ENCODE peak calls at places on chromosomes 3 and 15, in seven cellular contexts. R is stimulated activated CD8-positive, alpha-beta memory T cell treated with anti-CD3 and anti-CD28 coated beads, Interleukin-7, amount 100 ng/mL, for 1 hour; X is foreskin fibroblast; C is upper lobe of left lung; M is HEK293T; T is stromal cell of bone marrow; P is cardiac fibroblast. Y is an unnamed sample.

GRCh38 chr15:99098426-99098825 is 6.5 kb upstream of the SYNM start:
- DNase-seq in X (no peak), R (no peak), C (no peak), T (no peak), P (no peak), M (no peak), Y (no peak)

GRCh38 chr3:70040386-70040785 is 40.9 kb downstream of the SAMMSON start:
- DNase-seq in M (no peak), X (no peak), P (no peak), C (no peak), T (no peak), R (no peak), Y (no peak)

GRCh38 chr3:197540961-197541377 is 14.8 kb downstream of the BDH1 start:
- DNase-seq in R (no peak), X (no peak), C (no peak), M (no peak), P (no peak), T (no peak), Y (no peak)

GRCh38 chr3:107328074-107328473 is 49.2 kb upstream of the CCDC54 start:
- DNase-seq in T (no peak), P (no peak), M (no peak), R (no peak), C (no peak), X (no peak), Y (no peak)

GRCh38 chr3:133944641-133945441 is 49.2 kb upstream of the RAB6B start:
- DNase-seq in C (no peak), X (peak; percentile 73), T (peak; percentile 43), P (peak; percentile 92), R (no peak), M (no peak), Y (peak; percentile 86)

GRCh38 chr15:67232591-67232990 is 21.9 kb downstream of the AAGAB start:
- DNase-seq in R (no peak), C (no peak), X (no peak), P (no peak), T (no peak), M (no peak), Y (no peak)

GRCh38 chr3:107662109-107662477 is 139.3 kb downstream of the BBX start:
- DNase-seq in T (peak; percentile 80), R (no peak), M (no peak), X (peak; percentile 85), C (no peak), P (peak; percentile 80), Y (no peak)

GRCh38 chr3:163548005-163548404 is 1530.3 kb downstream of the SI start:
- DNase-seq in C (no peak), X (no peak), T (no peak), R (no peak), M (no peak), P (no peak), Y (no peak)

GRCh38 chr15:26032162-26032846 is 169.2 kb upstream of the ATP10A start:
- DNase-seq in T (no peak), X (no peak), C (no peak), P (no peak), M (no peak), R (no peak), Y (no peak)

GRCh38 chr3:173584093-173584833 is 186.7 kb downstream of the NLGN1 start:
- DNase-seq in R (no peak), C (no peak), T (peak; percentile 35), P (peak; percentile 45), X (peak; percentile 68), M (peak; percentile 39), Y (no peak)

GRCh38 chr3:149352556-149352955 is 19.1 kb upstream of the TM4SF18 start:
- DNase-seq in X (peak; percentile 71), P (peak; percentile 67), R (no peak), M (peak; percentile 80), C (peak; percentile 77), T (no peak), Y (peak; percentile 37)

GRCh38 chr3:186425788-186426730 is 64.0 kb upstream of the DGKG start:
- DNase-seq in P (peak; percentile 59), C (no peak), T (peak; percentile 62), R (no peak), X (peak; percentile 70), M (peak; percentile 18), Y (no peak)

GRCh38 chr3:264394-265156 is 68.0 kb downstream of the CHL1 start:
- DNase-seq in T (peak; percentile 63), P (peak; percentile 62), M (no peak), X (no peak), C (no peak), R (no peak), Y (peak; percentile 6)

GRCh38 chr3:128278761-128279593 is 125.7 kb downstream of the EEFSEC start:
- DNase-seq in X (peak; percentile 98), P (peak; percentile 94), R (no peak), M (no peak), T (peak; percentile 76), C (peak; percentile 92), Y (peak; percentile 28)

GRCh38 chr3:71323558-71323957 is 260.0 kb downstream of the FOXP1 start:
- DNase-seq in R (no peak), T (no peak), X (no peak), C (no peak), M (no peak), P (no peak), Y (no peak)

GRCh38 chr3:192830279-192831110 is 87.2 kb downstream of the MB21D2 start:
- DNase-seq in X (no peak), R (no peak), P (no peak), C (no peak), M (no peak), T (no peak), Y (no peak)

GRCh38 chr15:48086582-48086981 is 34.2 kb upstream of the SLC24A5 start:
- DNase-seq in P (peak; percentile 36), R (no peak), X (peak; percentile 28), M (no peak), C (no peak), T (peak; percentile 86), Y (no peak)

GRCh38 chr3:52299815-52300611 is 12.4 kb downstream of the GLYCTK start:
- DNase-seq in C (no peak), M (no peak), R (no peak), P (peak; percentile 45), X (peak; percentile 56), T (no peak), Y (no peak)

GRCh38 chr3:14479591-14479990 is 60.6 kb downstream of the GRIP2 start:
- DNase-seq in X (no peak), M (no peak), T (no peak), P (no peak), C (no peak), R (no peak), Y (no peak)

GRCh38 chr15:69885182-69886041 is 212.3 kb downstream of the TLE3 start:
- DNase-seq in P (peak; percentile 66), T (no peak), C (no peak), X (no peak), M (no peak), R (no peak), Y (no peak)

GRCh38 chr3:66705071-66705470 is 204.2 kb upstream of the LRIG1 start:
- DNase-seq in X (no peak), C (no peak), M (no peak), T (no peak), P (no peak), R (no peak), Y (no peak)

GRCh38 chr3:73484656-73485248 is 140.0 kb downstream of the PDZRN3 start:
- DNase-seq in M (no peak), P (peak; percentile 36), T (no peak), X (peak; percentile 54), C (no peak), R (no peak), Y (no peak)

GRCh38 chr3:129605593-129606521 is 619 bp downstream of the PLXND1 start:
- DNase-seq in X (peak; percentile 80), C (peak; percentile 94), T (no peak), P (peak; percentile 60), M (peak; percentile 52), R (no peak), Y (no peak)

GRCh38 chr3:104066658-104067057 is 1300.1 kb upstream of the ALCAM start:
- DNase-seq in R (no peak), X (no peak), P (peak; percentile 3), C (no peak), T (peak; percentile 1), M (no peak), Y (no peak)

Y was measured in prostate gland.